ENCODE peak calls at places on chromosomes 12 and 14, in four cellular contexts. I, L, Z and R are unnamed samples.

GRCh38 chr14:34710006-34710405 is 4.4 kb downstream of the CFL2 start:
- DNase-seq in I (no peak), L (no peak), Z (no peak), R (no peak)

GRCh38 chr12:116150001-116150400 is 127.5 kb downstream of the MED13L start:
- DNase-seq in I (no peak), L (no peak), Z (no peak), R (no peak)

GRCh38 chr12:49129332-49130150 is 1.7 kb downstream of the TUBA1B start:
- DNase-seq in I (no peak), L (no peak), Z (no peak), R (no peak)

GRCh38 chr12:52360663-52361271 is 6.5 kb downstream of the KRT85 start:
- DNase-seq in I (peak), L (no peak), Z (no peak), R (no peak)

GRCh38 chr12:125418902-125419564 is 353.8 kb downstream of the AACS start:
- DNase-seq in I (no peak), L (no peak), Z (no peak), R (no peak)

GRCh38 chr12:85920324-85920947 is 46.3 kb downstream of the NTS start:
- DNase-seq in I (no peak), L (peak), Z (peak), R (no peak)

GRCh38 chr14:34474187-34474679 is 12.2 kb upstream of the SPTSSA start:
- DNase-seq in I (no peak), L (no peak), Z (no peak), R (no peak)

GRCh38 chr12:119476951-119477350 is 116.6 kb upstream of the TMEM233 start:
- DNase-seq in I (no peak), L (no peak), Z (no peak), R (no peak)